ENCODE peak calls at places on chromosomes 11 and 22, in seven cellular contexts. Q, W, J, N, O, M and X are unnamed samples.

GRCh38 chr22:20414450-20414849 is 20.5 kb downstream of the ZNF74 start:
- DNase-seq in O (no peak), Q (no peak), N (no peak), J (no peak), M (no peak), W (no peak), X (no peak)

GRCh38 chr11:72578051-72578450 is 96.2 kb downstream of the PDE2A start:
- DNase-seq in N (no peak), Q (no peak), O (no peak), M (no peak), W (no peak), J (no peak), X (peak; percentile 23)

GRCh38 chr11:126145954-126146353 is 65.5 kb downstream of the RPUSD4 start:
- DNase-seq in O (no peak), Q (no peak), W (no peak), M (no peak), N (no peak), J (no peak), X (no peak)

GRCh38 chr11:8812438-8812837 is 98.6 kb upstream of the AKIP1 start:
- DNase-seq in W (no peak), O (peak; percentile 33), Q (peak; percentile 37), M (no peak), N (no peak), J (peak; percentile 33), X (no peak)

GRCh38 chr22:21755855-21756284 is 20.3 kb upstream of the YPEL1 start:
- DNase-seq in N (peak; percentile 92), Q (peak; percentile 97), O (no peak), W (no peak), J (no peak), M (no peak), X (no peak)

GRCh38 chr11:72287293-72287692 is 43.3 kb upstream of the PHOX2A start:
- DNase-seq in J (no peak), M (no peak), N (no peak), W (no peak), O (no peak), Q (no peak), X (no peak)

GRCh38 chr11:111585371-111585770 is 16.9 kb upstream of the SIK2 start:
- DNase-seq in M (no peak), J (no peak), N (peak; percentile 91), Q (peak; percentile 73), O (no peak), W (no peak), X (no peak)

GRCh38 chr11:126661051-126661450 is 305.6 kb downstream of the ST3GAL4 start:
- DNase-seq in W (no peak), M (no peak), N (no peak), O (no peak), J (no peak), Q (no peak), X (no peak)

GRCh38 chr11:32594272-32594671 is 10.6 kb downstream of the EIF3M start:
- DNase-seq in J (no peak), Q (no peak), O (no peak), N (no peak), W (no peak), M (no peak), X (no peak)

GRCh38 chr11:35246725-35247124 is 107.8 kb downstream of the CD44 start:
- DNase-seq in W (no peak), J (no peak), O (no peak), N (no peak), M (no peak), Q (peak; percentile 92), X (no peak)

GRCh38 chr11:110858556-110858921 is 146.3 kb upstream of the ARHGAP20 start:
- DNase-seq in M (no peak), J (no peak), W (no peak), Q (peak; percentile 30), N (no peak), O (peak; percentile 94), X (no peak)

GRCh38 chr11:120652705-120653335 is 141.3 kb downstream of the GRIK4 start:
- DNase-seq in N (no peak), J (no peak), W (no peak), M (no peak), O (no peak), Q (peak; percentile 19), X (no peak)

GRCh38 chr22:45336971-45337431 is 27.3 kb downstream of the FAM118A start:
- DNase-seq in J (peak; percentile 60), M (no peak), W (no peak), O (peak; percentile 47), Q (peak; percentile 8), N (no peak), X (no peak)

GRCh38 chr22:45337536-45337935 is 27.8 kb downstream of the FAM118A start:
- DNase-seq in J (no peak), W (no peak), M (no peak), O (no peak), N (no peak), Q (no peak), X (no peak)

GRCh38 chr22:45335021-45335818 is 25.5 kb downstream of the FAM118A start:
- DNase-seq in M (no peak), J (no peak), N (no peak), O (peak; percentile 94), W (peak; percentile 48), Q (peak; percentile 63), X (peak; percentile 85)

GRCh38 chr22:45334528-45334927 is 24.8 kb downstream of the FAM118A start:
- DNase-seq in W (no peak), Q (no peak), M (no peak), N (no peak), O (no peak), J (no peak), X (no peak)

DNA sequence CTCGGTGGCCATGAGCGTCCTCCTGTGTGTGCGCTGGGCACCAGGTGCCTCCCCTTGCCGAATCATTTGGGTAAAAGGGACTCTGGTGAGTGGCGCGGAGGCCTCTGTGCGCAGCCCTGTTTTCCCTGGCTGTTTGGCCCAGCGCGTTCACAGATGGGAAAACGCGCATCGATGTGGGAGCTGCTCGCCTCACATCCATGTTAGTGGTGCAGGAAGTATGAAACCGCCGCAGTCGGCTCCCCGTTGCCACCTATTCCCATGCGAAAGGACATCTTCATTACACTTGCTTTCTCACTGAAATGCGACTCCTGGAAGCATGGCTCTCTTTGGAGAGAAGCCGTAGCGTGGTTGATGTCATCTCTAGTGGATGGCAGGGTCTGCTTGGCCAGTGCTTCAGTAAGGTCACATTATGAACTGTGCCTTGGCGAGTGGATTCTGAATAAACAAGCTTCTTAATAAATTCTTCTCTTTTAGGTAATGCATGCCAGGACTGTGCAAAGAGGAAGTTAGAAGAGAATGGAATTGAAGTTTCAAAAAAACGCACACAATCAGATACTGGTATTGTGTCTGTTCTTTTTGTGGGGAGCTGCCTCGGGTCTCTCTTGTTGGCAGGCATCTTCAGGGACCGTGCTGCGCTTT is 26.2 kb downstream of the FAM118A start:
- DNase-seq in O (no peak), W (no peak), M (no peak), Q (no peak), J (no peak), N (no peak), X (no peak)
- H3K36me3 ChIP-seq in O (peaks cover 6% of the 10 kb centered on the region), W (peaks cover 64% of the 10 kb centered on the region), M (peaks cover 17% of the 10 kb centered on the region), Q (no peaks in the 10 kb centered on the region), J (peaks cover 42% of the 10 kb centered on the region), N (peaks cover 17% of the 10 kb centered on the region), X (peaks cover 17% of the 10 kb centered on the region)

DNA sequence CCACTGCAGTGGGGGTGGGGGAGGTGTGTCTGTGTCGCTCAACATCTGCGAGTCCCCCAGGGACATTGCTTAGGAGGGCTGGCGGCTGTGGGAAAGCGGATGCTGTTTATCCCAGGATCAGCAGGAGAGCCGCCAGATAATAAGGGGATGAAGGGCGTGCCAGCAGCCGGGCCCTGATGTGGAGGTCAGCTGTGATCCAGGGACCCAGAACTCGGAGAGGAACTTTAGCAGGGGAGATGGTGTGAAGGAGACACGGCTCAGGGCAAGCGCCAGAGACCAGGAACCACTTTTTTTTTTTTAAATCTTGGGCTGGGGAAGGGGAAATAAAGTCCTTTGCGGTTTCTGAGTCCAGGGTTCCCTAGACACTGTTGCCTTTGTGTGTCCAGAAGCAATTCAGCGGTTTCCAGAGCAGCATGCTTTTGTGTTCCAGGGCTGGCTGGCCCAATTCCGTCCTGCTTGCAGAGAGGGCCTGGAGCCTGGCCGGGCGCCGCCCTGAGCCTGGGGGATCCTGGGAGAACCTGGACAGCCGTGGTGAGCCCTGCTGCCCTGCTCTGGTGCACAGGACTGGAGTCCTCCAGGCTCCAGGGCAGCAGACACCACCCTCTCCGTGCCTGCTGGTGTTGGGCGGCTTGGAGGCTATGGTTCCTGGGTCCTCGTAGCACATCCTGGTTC is at the start of gene GRAMD4:
- DNase-seq in W (peak; percentile 95), O (peak; percentile 61), M (no peak), Q (peak; percentile 11), N (no peak), J (no peak), X (no peak)
- H3K4me3 ChIP-seq in W (no peak within 1 kb of the TSS), O (no peak within 1 kb of the TSS), M (peak within 1 kb of the TSS; percentile 39), Q (no peak within 1 kb of the TSS), N (no peak within 1 kb of the TSS), J (no peak within 1 kb of the TSS), X (no peak within 1 kb of the TSS)

GRCh38 chr11:74094393-74094792 is 76.4 kb downstream of the C2CD3 start:
- DNase-seq in M (no peak), N (no peak), W (no peak), O (no peak), Q (no peak), J (no peak), X (no peak)

GRCh38 chr11:74106125-74106524 is 64.7 kb downstream of the C2CD3 start:
- DNase-seq in J (no peak), Q (no peak), M (no peak), W (no peak), O (no peak), N (no peak), X (no peak)

GRCh38 chr11:74100735-74101134 is 70.1 kb downstream of the C2CD3 start:
- DNase-seq in O (no peak), Q (no peak), M (no peak), W (no peak), N (no peak), J (no peak), X (no peak)

GRCh38 chr11:74097838-74098237 is 73.0 kb downstream of the C2CD3 start:
- DNase-seq in W (no peak), N (no peak), M (no peak), J (no peak), Q (no peak), O (no peak), X (no peak)

GRCh38 chr11:74100231-74100630 is 70.6 kb downstream of the C2CD3 start:
- DNase-seq in W (no peak), O (no peak), Q (no peak), J (no peak), N (no peak), M (no peak), X (no peak)
- H3K36me3 ChIP-seq in W (peaks cover 88% of the 10 kb centered on the region), O (no peaks in the 10 kb centered on the region), Q (peaks cover 17% of the 10 kb centered on the region), J (peaks cover 24% of the 10 kb centered on the region), N (peaks cover 19% of the 10 kb centered on the region), M (peaks cover 5% of the 10 kb centered on the region), X (no peaks in the 10 kb centered on the region)

GRCh38 chr11:115502636-115503082 is 1.6 kb downstream of the CADM1 start:
- DNase-seq in O (peak; percentile 10), W (no peak), Q (peak; percentile 0), M (no peak), N (no peak), J (no peak), X (peak; percentile 70)

GRCh38 chr11:115501895-115502589 is 2.2 kb downstream of the CADM1 start:
- DNase-seq in Q (no peak), N (no peak), J (no peak), O (no peak), W (peak; percentile 42), M (peak; percentile 23), X (no peak)

GRCh38 chr11:115504279-115505158 is at the start of gene CADM1:
- DNase-seq in W (peak; percentile 96), Q (peak; percentile 85), O (peak; percentile 98), N (peak; percentile 38), M (peak; percentile 97), J (peak; percentile 83), X (peak; percentile 97)

GRCh38 chr11:115503886-115504278 is 333 bp downstream of the CADM1 start:
- DNase-seq in J (no peak), Q (no peak), M (no peak), O (no peak), W (peak; percentile 64), N (no peak), X (no peak)

GRCh38 chr11:115503083-115503885 is 931 bp downstream of the CADM1 start:
- DNase-seq in N (no peak), Q (peak; percentile 51), M (peak; percentile 57), O (peak; percentile 84), W (peak; percentile 74), J (no peak), X (peak; percentile 71)
- H3K4me3 ChIP-seq in N (peak overlapping the region; percentile 58), Q (peak overlapping the region; percentile 55), M (peak overlapping the region; percentile 94), O (peak overlapping the region; percentile 82), W (peak overlapping the region; percentile 95), J (peak overlapping the region; percentile 55), X (peak overlapping the region; percentile 61)